ENCODE peak calls at places on chromosomes 11 and 22, in eight cellular contexts. O is heart right ventricle; B is A549; S is upper lobe of right lung; N is HepG2; V is effector memory CD4-positive, alpha-beta T cell; W is Panc1; F is esophagus squamous epithelium. A is an unnamed sample.

GRCh38 chr22:25062378-25063095 is 110.0 kb downstream of the KIAA1671 start:
- DNase-seq in V (peak; percentile 80), O (no peak), N (no peak), S (no peak), B (no peak), F (no peak), W (no peak), A (no peak)

GRCh38 chr11:3107608-3108182 is 50.5 kb upstream of the CARS1 start:
- DNase-seq in O (no peak), W (no peak), B (no peak), F (no peak), V (no peak), S (peak; percentile 60), N (no peak), A (no peak)

GRCh38 chr11:30960387-30960992 is 374.3 kb upstream of the MPPED2 start:
- DNase-seq in V (no peak), O (no peak), S (no peak), F (no peak), N (peak; percentile 44), W (peak; percentile 10), B (peak; percentile 14), A (no peak)

GRCh38 chr22:17101475-17102296 is 16.9 kb downstream of the IL17RA start:
- DNase-seq in F (no peak), V (no peak), S (peak; percentile 78), B (no peak), O (no peak), W (no peak), N (no peak), A (no peak)

GRCh38 chr11:17906436-17906835 is 106.4 kb downstream of the SERGEF start:
- DNase-seq in V (no peak), N (no peak), S (no peak), B (no peak), O (no peak), F (no peak), W (no peak), A (no peak)

GRCh38 chr11:494761-495536 is 12.1 kb downstream of the RNH1 start:
- DNase-seq in W (no peak), F (no peak), S (peak; percentile 63), V (no peak), O (no peak), B (no peak), N (no peak), A (no peak)

GRCh38 chr22:24068717-24069116 is 57.6 kb downstream of the CABIN1 start:
- DNase-seq in S (peak; percentile 15), B (no peak), N (no peak), F (no peak), W (no peak), O (no peak), V (no peak), A (no peak)

GRCh38 chr22:23714596-23715588 is 24.1 kb downstream of the RGL4 start:
- DNase-seq in N (no peak), B (no peak), W (no peak), F (no peak), S (no peak), V (no peak), O (no peak), A (no peak)

GRCh38 chr11:45151362-45151982 is 5.0 kb downstream of the PRDM11 start:
- DNase-seq in O (no peak), B (no peak), V (no peak), F (no peak), S (no peak), W (no peak), N (no peak), A (no peak)

GRCh38 chr11:108538022-108538424 is 39.8 kb upstream of the POGLUT3 start:
- DNase-seq in S (peak; percentile 81), F (no peak), O (no peak), N (no peak), W (no peak), B (no peak), V (no peak), A (no peak)

GRCh38 chr22:37887610-37888378 is 18.3 kb upstream of the MICALL1 start:
- DNase-seq in N (no peak), V (no peak), B (no peak), F (no peak), O (no peak), S (no peak), W (no peak), A (peak; percentile 95)

GRCh38 chr11:125943661-125944349 is 2.0 kb upstream of the VSIG10L2 start:
- DNase-seq in B (no peak), F (no peak), V (no peak), W (no peak), N (no peak), O (no peak), S (peak; percentile 18), A (no peak)

GRCh38 chr11:61853698-61854169 is 25.6 kb downstream of the FADS2 start:
- DNase-seq in N (no peak), F (no peak), W (no peak), V (no peak), B (no peak), S (no peak), O (no peak), A (no peak)

GRCh38 chr11:123308077-123308476 is 113.0 kb upstream of the CLMP start:
- DNase-seq in O (peak; percentile 13), F (no peak), B (no peak), S (no peak), N (no peak), W (no peak), V (no peak), A (no peak)

GRCh38 chr11:43278302-43278956 is 33.4 kb upstream of the API5 start:
- DNase-seq in B (peak; percentile 27), V (no peak), O (no peak), F (no peak), S (no peak), W (no peak), N (peak; percentile 54), A (peak; percentile 18)

GRCh38 chr22:31826443-31826842 is 72.6 kb downstream of the DEPDC5 start:
- DNase-seq in W (no peak), F (no peak), S (no peak), N (no peak), O (no peak), B (no peak), V (no peak), A (no peak)

GRCh38 chr22:17786435-17787158 is 12.3 kb upstream of the BID start:
- DNase-seq in W (no peak), S (no peak), N (peak; percentile 91), V (no peak), F (no peak), B (no peak), O (peak; percentile 83), A (no peak)

GRCh38 chr11:19679952-19680823 is 32.4 kb upstream of the NAV2 start:
- DNase-seq in W (peak; percentile 86), V (no peak), N (no peak), S (peak; percentile 89), F (no peak), O (peak; percentile 87), B (peak; percentile 85), A (peak; percentile 93)

GRCh38 chr22:21445437-21446127 is 21.6 kb upstream of the TMEM191C start:
- DNase-seq in F (no peak), B (no peak), S (peak; percentile 61), N (no peak), V (no peak), W (no peak), O (peak; percentile 3), A (no peak)

GRCh38 chr11:86511086-86511551 is 136.4 kb downstream of the CCDC81 start:
- DNase-seq in V (no peak), B (peak; percentile 25), N (no peak), W (no peak), O (no peak), S (no peak), F (no peak), A (no peak)

GRCh38 chr22:42678894-42679293 is 29.7 kb upstream of the CYB5R3 start:
- DNase-seq in V (no peak), O (no peak), N (no peak), F (no peak), S (no peak), W (no peak), B (no peak), A (no peak)
- H3K4me1 ChIP-seq in V (no peaks in the 10 kb centered on the region), O (peaks cover 95% of the 10 kb centered on the region), N (peaks cover 67% of the 10 kb centered on the region), F (peaks cover 71% of the 10 kb centered on the region), S (peaks cover 37% of the 10 kb centered on the region), W (no peaks in the 10 kb centered on the region), B (peaks cover 18% of the 10 kb centered on the region), A (peaks cover 10% of the 10 kb centered on the region)

DNA sequence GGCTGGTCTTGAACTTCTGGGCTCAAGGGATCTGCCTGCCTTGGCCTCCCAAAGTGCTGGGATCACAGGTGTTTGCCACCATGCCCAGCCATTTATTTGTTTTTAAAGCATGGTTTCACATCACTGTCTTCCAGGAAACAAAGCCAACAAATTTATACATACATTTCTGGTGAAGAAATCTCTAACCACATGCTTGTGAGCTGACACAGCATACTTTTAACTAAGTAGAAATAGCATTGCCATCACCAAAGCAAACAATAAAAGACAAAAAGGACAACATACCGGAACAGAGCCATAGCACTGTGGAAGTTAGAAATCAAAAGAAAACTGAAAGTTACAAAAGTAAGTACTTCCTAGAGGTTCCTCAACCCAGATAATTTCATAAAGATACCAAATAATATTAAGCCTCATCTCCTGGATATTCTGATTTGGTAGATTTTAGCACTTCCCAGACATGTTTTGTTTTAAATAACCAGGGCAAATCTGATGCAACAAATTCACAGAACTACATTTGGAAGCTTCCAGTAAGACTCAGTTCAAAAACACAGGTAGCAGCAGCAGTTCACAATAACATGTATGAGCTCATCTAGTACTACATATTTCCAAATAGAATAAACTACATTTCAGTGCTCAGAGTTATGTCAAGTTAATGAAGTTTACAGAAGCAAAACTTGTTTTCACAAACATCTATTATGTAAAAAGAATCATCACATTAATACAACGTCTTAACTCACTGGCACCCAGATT is 70.6 kb downstream of the RRAS2 start:
- DNase-seq in B (no peak), V (no peak), O (no peak), W (no peak), S (no peak), N (no peak), F (no peak), A (no peak)
- H3K27ac ChIP-seq in B (peak overlapping the region; percentile 66), V (no peak overlapping the region), O (no peak overlapping the region), W (no peak overlapping the region), S (no peak overlapping the region), N (no peak overlapping the region), F (no peak overlapping the region), A (peak overlapping the region; percentile 83)

GRCh38 chr11:110890995-110891394 is 178.8 kb upstream of the ARHGAP20 start:
- DNase-seq in N (no peak), V (no peak), O (no peak), F (no peak), S (no peak), W (no peak), B (no peak), A (no peak)
- H3K4me1 ChIP-seq in N (no peaks in the 10 kb centered on the region), V (no peaks in the 10 kb centered on the region), O (no peaks in the 10 kb centered on the region), F (peaks cover 11% of the 10 kb centered on the region), S (no peaks in the 10 kb centered on the region), W (no peaks in the 10 kb centered on the region), B (no peaks in the 10 kb centered on the region), A (no peaks in the 10 kb centered on the region)

DNA sequence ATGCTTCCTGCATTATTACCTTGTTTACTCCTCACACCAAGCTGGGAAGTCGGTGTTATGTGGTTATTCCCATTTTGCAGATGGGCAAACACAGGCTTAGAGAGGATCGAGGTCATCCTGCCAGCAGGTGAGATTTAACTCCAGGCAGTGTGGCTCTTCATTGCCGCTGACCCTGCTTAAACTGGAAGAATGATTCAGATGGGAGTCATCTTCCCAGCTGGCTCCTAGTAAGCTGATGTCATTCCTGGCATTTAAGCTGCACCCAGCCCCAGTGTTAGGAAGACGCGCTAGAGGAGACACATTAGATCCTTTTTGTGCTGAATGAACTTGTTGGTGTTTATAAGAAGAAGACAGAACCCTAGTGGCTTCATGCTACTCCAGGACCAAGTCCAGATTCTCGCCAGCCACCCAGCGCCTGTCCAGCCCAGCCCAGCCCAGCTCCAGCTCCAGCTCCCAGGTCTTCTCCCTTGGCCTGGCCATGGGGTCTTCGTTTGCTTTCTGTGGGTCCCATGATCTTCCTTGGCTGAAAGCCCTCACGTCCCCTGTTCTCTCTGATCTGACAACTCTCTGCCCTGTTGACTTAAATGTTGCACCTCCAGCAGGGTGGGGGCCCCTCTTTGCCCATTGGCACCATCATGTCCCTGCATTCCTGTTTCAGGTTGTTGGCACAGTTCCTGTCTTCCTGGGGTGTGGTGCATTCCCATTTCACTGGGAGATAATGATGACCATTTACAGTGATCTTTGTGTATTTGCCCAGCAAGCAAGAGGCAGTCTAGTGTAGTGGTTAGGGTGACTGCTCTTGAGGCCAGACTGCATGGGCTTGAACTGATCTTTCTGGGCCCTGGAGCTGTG is 13.6 kb downstream of the PARVB start:
- DNase-seq in V (no peak), S (no peak), B (peak; percentile 66), O (peak; percentile 55), W (peak; percentile 84), N (no peak), F (no peak), A (peak; percentile 76)
- H3K27ac ChIP-seq in V (no peak overlapping the region), S (no peak overlapping the region), B (peak overlapping the region; percentile 86), O (peak overlapping the region; percentile 79), W (no peak overlapping the region), N (no peak overlapping the region), F (peak overlapping the region; percentile 74), A (peak overlapping the region; percentile 4)

A was measured in SJSA1.